ENCODE peak calls at places on chromosomes 3 and 15, in eight cellular contexts. I is OCI-LY7; O is cardiac muscle cell; B is effector CD4-positive, alpha-beta T cell; Y is activated naive CD4-positive, alpha-beta T cell treated with Interleukin-2 at 50 U/mL for 16 hours; V is activated CD4-positive, alpha-beta T cell treated with anti-CD3 and anti-CD28 coated beads, Interleukin-2, amount 10 ng/mL, durations not matched to agents 7 days and 5 days; L is T follicular helper cell; K is NCI-H1694 treated with DMSO at 0.1 percent for 48 hours. H is an unnamed sample.

GRCh38 chr15:42939841-42940240 is 19.3 kb upstream of the TTBK2 start:
- DNase-seq in I (no peak), O (no peak), B (no peak), Y (no peak), V (no peak), L (no peak), K (no peak), H (no peak)

GRCh38 chr3:141227752-141228151 is 3.9 kb upstream of the PXYLP1 start:
- DNase-seq in I (no peak), O (no peak), B (no peak), Y (no peak), V (no peak), L (no peak), K (no peak), H (no peak)

GRCh38 chr15:31403606-31404005 is 77.0 kb downstream of the KLF13 start:
- DNase-seq in I (no peak), O (no peak), B (no peak), Y (no peak), V (no peak), L (no peak), K (no peak), H (no peak)

GRCh38 chr3:15064299-15064834 is 748 bp downstream of the MRPS25 start:
- DNase-seq in I (peak; percentile 54), O (no peak), B (peak; percentile 12), Y (peak; percentile 30), V (peak; percentile 30), L (no peak), K (no peak), H (no peak)

GRCh38 chr3:101340591-101340990 is 20.2 kb upstream of the IMPG2 start:
- DNase-seq in I (no peak), O (no peak), B (no peak), Y (no peak), V (no peak), L (no peak), K (no peak), H (no peak)

GRCh38 chr3:193548406-193548805 is 6.3 kb downstream of the ATP13A4 start:
- DNase-seq in I (no peak), O (no peak), B (no peak), Y (no peak), V (no peak), L (no peak), K (no peak), H (no peak)

GRCh38 chr3:126118591-126118990 is 34.7 kb upstream of the SLC41A3 start:
- DNase-seq in I (no peak), O (no peak), B (no peak), Y (no peak), V (no peak), L (no peak), K (no peak), H (no peak)

GRCh38 chr3:122299872-122300460 is 25.1 kb upstream of the CSTA start:
- DNase-seq in I (peak; percentile 51), O (no peak), B (peak; percentile 9), Y (peak; percentile 13), V (peak; percentile 61), L (peak; percentile 14), K (peak; percentile 12), H (peak; percentile 4)

GRCh38 chr15:77282333-77282732 is 137.6 kb downstream of the PEAK1 start:
- DNase-seq in I (no peak), O (no peak), B (no peak), Y (no peak), V (no peak), L (no peak), K (no peak), H (no peak)

GRCh38 chr3:52299815-52300611 is 12.4 kb downstream of the GLYCTK start:
- DNase-seq in I (peak; percentile 17), O (peak; percentile 85), B (no peak), Y (no peak), V (no peak), L (no peak), K (peak; percentile 23), H (no peak)

GRCh38 chr15:76823903-76824302 is 81.2 kb downstream of the SCAPER start:
- DNase-seq in I (no peak), O (no peak), B (no peak), Y (no peak), V (no peak), L (no peak), K (no peak), H (no peak)

GRCh38 chr15:58760385-58761009 is 10.6 kb upstream of the MINDY2 start:
- DNase-seq in I (no peak), O (no peak), B (no peak), Y (no peak), V (no peak), L (no peak), K (no peak), H (no peak)

GRCh38 chr3:177126015-177126773 is 71.1 kb downstream of the TBL1XR1 start:
- DNase-seq in I (no peak), O (no peak), B (no peak), Y (no peak), V (no peak), L (no peak), K (no peak), H (no peak)

H was measured in DMS 273 treated with DMSO at 0.1 percent for 48 hours.